ENCODE peak calls at places on chromosome 3, in five cellular contexts. G, U, M, I and N are unnamed samples.

GRCh38 chr3:16203671-16204629 is 29.5 kb downstream of the GALNT15 start:
- DNase-seq in U (no peak), I (no peak), G (no peak), M (no peak), N (no peak)

GRCh38 chr3:192655040-192655439 is 72.3 kb downstream of the FGF12 start:
- DNase-seq in U (no peak), I (no peak), G (no peak), M (no peak), N (no peak)

GRCh38 chr3:23219117-23219516 is 16.0 kb downstream of the UBE2E2 start:
- DNase-seq in G (no peak), M (no peak), I (no peak), U (no peak), N (no peak)

GRCh38 chr3:81684739-81685395 is 76.6 kb downstream of the GBE1 start:
- DNase-seq in U (peak; percentile 38), G (no peak), M (no peak), I (peak; percentile 47), N (no peak)

GRCh38 chr3:4568831-4569230 is 75.7 kb downstream of the ITPR1 start:
- DNase-seq in G (no peak), U (no peak), M (no peak), I (no peak), N (no peak)

GRCh38 chr3:182124716-182125115 is 413.0 kb downstream of the SOX2 start:
- DNase-seq in I (no peak), G (no peak), M (no peak), U (no peak), N (no peak)

GRCh38 chr3:139846729-139847128 is 88.3 kb upstream of the CLSTN2 start:
- DNase-seq in U (no peak), M (no peak), G (no peak), I (no peak), N (no peak)

GRCh38 chr3:47791193-47791855 is 9.6 kb upstream of the SMARCC1 start:
- DNase-seq in I (no peak), M (no peak), U (no peak), G (no peak), N (no peak)

GRCh38 chr3:188534633-188535032 is 380.7 kb downstream of the LPP start:
- DNase-seq in I (peak; percentile 37), G (no peak), U (no peak), M (no peak), N (no peak)

GRCh38 chr3:153978023-153978422 is 143.2 kb upstream of the ARHGEF26 start:
- DNase-seq in U (no peak), I (no peak), G (no peak), M (no peak), N (no peak)

GRCh38 chr3:59313365-59313764 is 263.5 kb upstream of the CFAP20DC start:
- DNase-seq in M (no peak), G (no peak), U (peak; percentile 75), I (peak; percentile 60), N (no peak)

GRCh38 chr3:11717301-11717700 is 73.6 kb upstream of the VGLL4 start:
- DNase-seq in M (no peak), I (peak; percentile 69), G (no peak), U (no peak), N (no peak)

GRCh38 chr3:175057406-175057805 is 198.3 kb downstream of the NAALADL2 start:
- DNase-seq in G (no peak), M (no peak), U (no peak), I (no peak), N (no peak)

GRCh38 chr3:8283180-8283579 is 218.4 kb upstream of the LMCD1 start:
- DNase-seq in G (no peak), I (no peak), U (no peak), M (no peak), N (no peak)

GRCh38 chr3:116135462-116135861 is 309.8 kb downstream of the LSAMP start:
- DNase-seq in I (peak; percentile 36), G (no peak), M (no peak), U (peak; percentile 40), N (no peak)

DNA sequence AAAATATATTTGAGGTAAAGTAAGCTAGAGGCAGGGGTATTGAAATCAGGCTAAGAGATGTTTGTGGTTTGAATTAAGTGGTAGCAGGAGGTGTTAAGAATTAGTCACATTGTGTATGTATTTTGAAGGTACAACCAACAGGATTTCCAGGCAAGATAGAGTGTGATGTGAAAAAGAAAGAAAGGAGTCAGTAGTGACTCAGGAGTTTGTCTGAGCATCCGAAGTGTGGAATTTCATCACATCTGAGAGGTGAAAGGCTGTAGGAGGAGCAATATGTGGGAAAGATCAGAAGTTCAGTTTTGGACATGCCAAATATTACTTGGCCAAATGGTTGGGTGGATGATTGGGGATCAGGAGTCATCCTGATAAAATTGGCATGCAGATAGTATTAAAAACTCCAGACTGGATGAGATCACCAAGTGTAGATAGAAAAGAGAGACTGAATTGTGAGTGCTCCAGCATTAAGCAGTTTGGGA is 32.1 kb upstream of the EBLN2 start:
- DNase-seq in U (no peak), G (no peak), M (no peak), I (peak; percentile 94), N (no peak)
- H3K27ac ChIP-seq in U (no peak overlapping the region), G (peak overlapping the region; percentile 30), M (no peak overlapping the region), I (peak overlapping the region; percentile 86), N (no peak overlapping the region)

DNA sequence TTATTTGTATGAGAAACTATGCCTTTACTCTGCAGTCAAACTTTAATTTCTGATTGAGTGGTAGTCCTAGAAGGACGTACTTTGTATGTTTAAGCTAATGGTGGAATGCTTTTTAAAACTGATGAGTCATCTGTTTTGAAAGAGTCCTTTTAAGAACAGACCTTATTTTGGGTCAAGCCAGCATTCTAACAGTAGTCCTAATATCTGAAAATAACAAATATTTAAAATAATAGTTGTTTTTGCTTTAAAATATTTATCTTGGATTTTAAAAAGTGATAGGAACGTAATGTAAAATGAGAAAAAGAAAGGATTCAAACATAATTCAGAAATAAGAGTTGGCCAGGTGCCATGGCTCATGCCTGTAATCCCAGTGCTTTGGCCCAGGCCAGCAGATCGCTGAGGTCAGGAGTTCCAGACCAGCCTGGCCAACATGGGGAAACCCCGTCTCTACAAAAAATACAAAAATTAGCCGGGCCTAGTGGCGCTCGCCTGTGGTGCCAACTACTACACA is 1.3 kb upstream of the LRRC58 start:
- DNase-seq in U (peak; percentile 20), G (no peak), M (peak; percentile 73), I (peak; percentile 76), N (peak; percentile 22)
- H3K27ac ChIP-seq in U (no peak overlapping the region), G (peak overlapping the region; percentile 64), M (peak overlapping the region; percentile 3), I (peak overlapping the region; percentile 83), N (no peak overlapping the region)

DNA sequence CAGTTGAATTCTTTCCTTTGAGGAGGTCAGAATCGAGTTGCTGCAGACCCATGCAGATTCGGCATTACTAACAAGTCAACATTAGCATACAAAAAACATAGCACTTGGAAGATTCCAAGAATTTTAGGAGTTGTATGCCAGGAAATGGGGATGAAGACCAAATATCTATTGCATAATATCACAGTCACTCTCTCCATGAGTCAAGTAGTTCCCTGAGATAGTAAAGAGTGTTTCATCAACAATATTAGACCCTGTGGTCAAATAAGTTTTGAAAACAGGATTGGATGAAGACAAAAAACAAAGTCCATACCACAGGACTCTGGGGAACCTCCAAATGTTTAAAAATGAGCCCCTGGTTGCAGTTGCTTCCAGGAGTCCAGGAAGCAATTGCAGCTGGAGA is 11.0 kb upstream of the FYCO1 start:
- DNase-seq in I (peak; percentile 85), U (no peak), M (no peak), G (no peak), N (no peak)
- H3K27ac ChIP-seq in I (peak overlapping the region; percentile 45), U (no peak overlapping the region), M (no peak overlapping the region), G (no peak overlapping the region), N (no peak overlapping the region)

GRCh38 chr3:180036678-180037455 is at the start of gene PEX5L:
- DNase-seq in M (peak; percentile 46), I (peak; percentile 66), U (peak; percentile 77), G (peak; percentile 58), N (peak; percentile 84)
- H3K27ac ChIP-seq in M (no peak within 1 kb of the TSS), I (no peak within 1 kb of the TSS), U (peak within 1 kb of the TSS; percentile 41), G (no peak within 1 kb of the TSS), N (peak within 1 kb of the TSS; percentile 70)

GRCh38 chr3:30630238-30631030 is 24.0 kb downstream of the TGFBR2 start:
- DNase-seq in U (no peak), M (no peak), I (no peak), G (no peak), N (no peak)
- H3K27ac ChIP-seq in U (no peak overlapping the region), M (no peak overlapping the region), I (no peak overlapping the region), G (peak overlapping the region; percentile 94), N (no peak overlapping the region)

GRCh38 chr3:136720091-136720490 is 32.1 kb downstream of the STAG1 start:
- DNase-seq in G (no peak), I (no peak), M (no peak), U (no peak), N (no peak)

GRCh38 chr3:136730595-136731273 is 21.4 kb downstream of the STAG1 start:
- DNase-seq in I (no peak), U (no peak), M (no peak), G (no peak), N (no peak)

GRCh38 chr3:136728434-136728833 is 23.7 kb downstream of the STAG1 start:
- DNase-seq in I (peak; percentile 35), U (no peak), M (no peak), G (no peak), N (no peak)

GRCh38 chr3:136728918-136729317 is 23.3 kb downstream of the STAG1 start:
- DNase-seq in M (no peak), U (no peak), I (peak; percentile 96), G (no peak), N (no peak)

DNA sequence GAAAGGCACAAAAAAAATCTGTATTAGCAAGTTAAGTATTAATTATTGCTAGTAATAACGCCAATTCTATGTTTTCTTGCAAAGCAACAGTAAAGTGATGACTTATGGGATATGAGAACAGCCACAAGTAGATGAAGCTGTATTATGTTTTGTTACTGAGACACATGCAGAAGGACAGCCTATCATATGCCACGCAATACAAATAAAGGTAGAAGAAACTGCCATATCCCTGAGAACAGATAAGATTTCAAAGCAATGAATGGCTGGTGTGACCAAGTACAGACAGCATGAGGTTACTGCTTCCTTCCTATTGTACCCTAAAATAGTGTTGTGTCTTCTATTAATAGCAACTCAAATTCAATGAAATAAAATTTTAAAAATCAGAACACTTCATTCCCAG is 26.7 kb downstream of the STAG1 start:
- DNase-seq in U (no peak), G (no peak), M (no peak), I (no peak), N (no peak)
- H3K27ac ChIP-seq in U (no peak overlapping the region), G (no peak overlapping the region), M (no peak overlapping the region), I (no peak overlapping the region), N (no peak overlapping the region)

GRCh38 chr3:12961007-12961725 is 112.1 kb downstream of the IQSEC1 start:
- DNase-seq in U (no peak), M (no peak), G (no peak), I (no peak), N (no peak)

GRCh38 chr3:12962292-12962691 is 110.9 kb downstream of the IQSEC1 start:
- DNase-seq in M (no peak), U (no peak), I (peak; percentile 31), G (no peak), N (no peak)

GRCh38 chr3:12960497-12960896 is 112.7 kb downstream of the IQSEC1 start:
- DNase-seq in I (no peak), M (no peak), G (no peak), U (no peak), N (no peak)

GRCh38 chr3:12963184-12963868 is 109.9 kb downstream of the IQSEC1 start:
- DNase-seq in M (no peak), I (no peak), U (no peak), G (no peak), N (no peak)

DNA sequence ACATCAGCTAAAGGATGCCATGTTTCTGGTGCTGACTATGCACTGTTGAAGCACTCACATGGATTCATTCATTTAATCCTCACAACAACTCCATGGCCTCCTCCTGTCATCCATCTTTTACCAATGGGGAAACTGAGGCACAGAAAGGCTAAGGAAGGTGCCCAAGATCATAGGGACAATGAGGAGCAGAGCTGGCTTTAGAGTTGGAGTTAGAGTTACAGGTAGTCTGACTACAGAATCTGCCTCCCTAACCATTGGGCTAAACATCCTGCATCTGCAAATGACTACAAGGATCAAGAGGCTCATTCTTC is 111.5 kb downstream of the IQSEC1 start:
- DNase-seq in G (no peak), U (no peak), M (no peak), I (no peak), N (no peak)
- H3K27ac ChIP-seq in G (no peak overlapping the region), U (no peak overlapping the region), M (peak overlapping the region; percentile 61), I (no peak overlapping the region), N (peak overlapping the region; percentile 25)